ENCODE peak calls at places on chromosome 13, in seven cellular contexts. One of them, this sample, is unnamed.

GRCh38 chr13:113645329-113645728 is 12.7 kb downstream of the ATP4B start:
- DNase-seq in non-pigmented ciliary epithelial cell: no peak
- DNase-seq in T-helper 17 cell: no peak
- DNase-seq in neural crest cell: no peak
- DNase-seq in osteoblast: no peak
- DNase-seq in AG09319: no peak
- DNase-seq in OCI-LY7: no peak
- DNase-seq in this sample: no peak

GRCh38 chr13:110680852-110681251 is 25.1 kb downstream of the CARS2 start:
- DNase-seq in non-pigmented ciliary epithelial cell: no peak
- DNase-seq in T-helper 17 cell: no peak
- DNase-seq in neural crest cell: peak
- DNase-seq in osteoblast: peak
- DNase-seq in AG09319: no peak
- DNase-seq in OCI-LY7: peak
- DNase-seq in this sample: peak

GRCh38 chr13:43848250-43848649 is 31.3 kb downstream of the CCDC122 start:
- DNase-seq in non-pigmented ciliary epithelial cell: no peak
- DNase-seq in T-helper 17 cell: no peak
- DNase-seq in neural crest cell: no peak
- DNase-seq in osteoblast: peak
- DNase-seq in AG09319: peak
- DNase-seq in OCI-LY7: no peak
- DNase-seq in this sample: no peak

GRCh38 chr13:40318366-40318765 is 348.1 kb downstream of the FOXO1 start:
- DNase-seq in non-pigmented ciliary epithelial cell: no peak
- DNase-seq in T-helper 17 cell: no peak
- DNase-seq in neural crest cell: no peak
- DNase-seq in osteoblast: peak
- DNase-seq in AG09319: no peak
- DNase-seq in OCI-LY7: peak
- DNase-seq in this sample: peak

GRCh38 chr13:30576528-30576927 is 41.2 kb upstream of the USPL1 start:
- DNase-seq in non-pigmented ciliary epithelial cell: no peak
- DNase-seq in T-helper 17 cell: peak
- DNase-seq in neural crest cell: no peak
- DNase-seq in osteoblast: no peak
- DNase-seq in AG09319: no peak
- DNase-seq in OCI-LY7: no peak
- DNase-seq in this sample: no peak

GRCh38 chr13:102869948-102870676 is 24.3 kb downstream of the ERCC5 start:
- DNase-seq in non-pigmented ciliary epithelial cell: no peak
- DNase-seq in T-helper 17 cell: no peak
- DNase-seq in neural crest cell: no peak
- DNase-seq in osteoblast: peak
- DNase-seq in AG09319: no peak
- DNase-seq in OCI-LY7: no peak
- DNase-seq in this sample: peak

GRCh38 chr13:44249439-44249838 is 124.2 kb upstream of the SERP2 start:
- DNase-seq in non-pigmented ciliary epithelial cell: no peak
- DNase-seq in T-helper 17 cell: no peak
- DNase-seq in neural crest cell: no peak
- DNase-seq in osteoblast: peak
- DNase-seq in AG09319: no peak
- DNase-seq in OCI-LY7: no peak
- DNase-seq in this sample: no peak

GRCh38 chr13:87884874-87885273 is 213.7 kb downstream of the SLITRK5 start:
- DNase-seq in non-pigmented ciliary epithelial cell: peak
- DNase-seq in T-helper 17 cell: no peak
- DNase-seq in neural crest cell: no peak
- DNase-seq in osteoblast: no peak
- DNase-seq in AG09319: no peak
- DNase-seq in OCI-LY7: no peak
- DNase-seq in this sample: peak

GRCh38 chr13:67278230-67278629 is 48.1 kb upstream of the PCDH9 start:
- DNase-seq in non-pigmented ciliary epithelial cell: peak
- DNase-seq in T-helper 17 cell: no peak
- DNase-seq in neural crest cell: no peak
- DNase-seq in osteoblast: no peak
- DNase-seq in AG09319: no peak
- DNase-seq in OCI-LY7: no peak
- DNase-seq in this sample: no peak

GRCh38 chr13:57878291-57878690 is 246.7 kb downstream of the PCDH17 start:
- DNase-seq in non-pigmented ciliary epithelial cell: no peak
- DNase-seq in T-helper 17 cell: no peak
- DNase-seq in neural crest cell: no peak
- DNase-seq in osteoblast: no peak
- DNase-seq in AG09319: no peak
- DNase-seq in OCI-LY7: no peak
- DNase-seq in this sample: no peak

GRCh38 chr13:106156468-106156867 is 379.0 kb downstream of the EFNB2 start:
- DNase-seq in non-pigmented ciliary epithelial cell: peak
- DNase-seq in T-helper 17 cell: no peak
- DNase-seq in neural crest cell: no peak
- DNase-seq in osteoblast: peak
- DNase-seq in AG09319: peak
- DNase-seq in OCI-LY7: no peak
- DNase-seq in this sample: no peak

GRCh38 chr13:35953537-35954206 is 177.5 kb downstream of the DCLK1 start:
- DNase-seq in non-pigmented ciliary epithelial cell: peak
- DNase-seq in T-helper 17 cell: no peak
- DNase-seq in neural crest cell: peak
- DNase-seq in osteoblast: peak
- DNase-seq in AG09319: peak
- DNase-seq in OCI-LY7: peak
- DNase-seq in this sample: peak

This sample was measured in H7.